ENCODE peak calls at places on chromosomes 12 and 14, in four cellular contexts. Q is K562, C is GM12878, T is HepG2. W is an unnamed sample.

GRCh38 chr12:42143401-42144173 is 1.1 kb downstream of the GXYLT1 start:
- DNase-seq in Q (no peak), T (no peak), C (no peak), W (no peak)

GRCh38 chr14:99733551-99734405 is 49.7 kb downstream of the CYP46A1 start:
- DNase-seq in C (no peak), Q (no peak), T (no peak), W (peak; percentile 10)

GRCh38 chr14:22375321-22375930 is 213.6 kb downstream of the DAD1 start:
- DNase-seq in T (peak; percentile 79), C (no peak), Q (peak; percentile 16), W (no peak)

GRCh38 chr12:122951979-122952892 is 14.0 kb downstream of the ABCB9 start:
- DNase-seq in Q (no peak), T (peak; percentile 59), C (no peak), W (peak; percentile 75)

GRCh38 chr14:105987563-105987962 is 461.2 kb downstream of the TMEM121 start:
- DNase-seq in Q (no peak), C (no peak), T (no peak), W (no peak)

GRCh38 chr12:56630180-56630632 is at the start of gene BAZ2A:
- DNase-seq in C (no peak), Q (peak; percentile 90), T (peak; percentile 64), W (peak; percentile 94)

GRCh38 chr14:105141486-105142281 is 26.9 kb downstream of the JAG2 start:
- DNase-seq in C (no peak), T (no peak), Q (no peak), W (peak; percentile 5)

GRCh38 chr14:69105326-69105725 is 47.6 kb downstream of the DCAF5 start:
- DNase-seq in C (no peak), T (no peak), Q (no peak), W (no peak)

GRCh38 chr12:80702889-80703605 is 4.4 kb upstream of the MYF6 start:
- DNase-seq in C (peak; percentile 23), Q (no peak), T (peak; percentile 5), W (no peak)

GRCh38 chr12:124347805-124348658 is 53.1 kb downstream of the RFLNA start:
- DNase-seq in T (peak; percentile 27), C (no peak), Q (peak; percentile 48), W (peak; percentile 29)

GRCh38 chr14:65476290-65476941 is 63.9 kb downstream of the FUT8 start:
- DNase-seq in T (no peak), C (peak; percentile 51), Q (no peak), W (no peak)

GRCh38 chr12:2825133-2825532 is 9.7 kb downstream of the NRIP2 start:
- DNase-seq in Q (no peak), T (no peak), C (no peak), W (no peak)

GRCh38 chr14:20262642-20263128 is 23.6 kb downstream of the OR11H4 start:
- DNase-seq in C (peak; percentile 43), Q (peak; percentile 6), T (no peak), W (no peak)
- TF ChIP-seq CBFB in C (no peak), Q (no peak), T (no peak), W (no peak)

DNA sequence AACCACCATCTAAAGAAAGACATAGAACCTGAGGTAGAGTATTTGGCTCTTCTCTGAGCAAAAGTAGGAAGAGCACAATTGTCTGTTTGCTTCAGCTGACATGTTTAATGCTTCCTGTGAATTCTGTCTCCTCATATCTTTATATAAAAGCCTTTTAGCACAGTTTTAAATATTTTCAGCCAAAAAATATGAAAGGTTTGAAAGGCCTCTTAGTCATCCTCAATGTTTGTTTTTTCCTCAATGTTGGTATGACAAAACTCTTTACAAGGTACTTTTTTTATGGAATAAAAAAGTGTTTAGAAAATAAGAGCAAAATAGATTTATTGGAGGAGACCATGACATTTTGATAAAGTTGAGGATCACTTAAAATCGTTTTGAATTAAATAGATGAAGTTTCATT is 360.9 kb downstream of the NAV3 start:
- DNase-seq in Q (no peak), C (no peak), T (no peak), W (no peak)
- TF ChIP-seq CREM in Q (no peak), C (no peak), T (no peak), W (no peak)

DNA sequence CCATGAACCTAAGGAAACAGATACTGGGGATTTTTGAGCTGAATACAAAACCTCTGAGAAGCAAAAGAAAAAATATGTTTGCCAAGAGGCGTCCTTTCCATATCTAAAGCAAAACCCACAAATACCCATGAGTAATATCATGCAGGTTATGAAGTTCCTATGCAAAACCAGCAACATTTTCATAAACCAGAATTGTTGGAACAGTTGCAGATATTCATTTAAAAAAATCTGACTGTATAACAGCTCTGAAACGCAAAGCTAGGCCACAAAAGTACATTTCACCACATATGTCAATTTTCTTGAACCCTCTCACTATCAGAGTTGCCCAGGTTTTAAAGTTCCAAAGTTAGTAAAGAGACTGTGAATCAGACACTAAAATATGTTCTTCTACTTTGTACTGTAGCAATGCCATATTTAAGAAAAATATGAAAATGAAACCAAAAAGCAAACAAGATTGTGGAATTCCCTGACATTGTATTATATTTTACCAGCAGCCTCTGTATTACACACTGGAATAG is 33.8 kb upstream of the HIF1A start:
- DNase-seq in Q (no peak), T (no peak), C (peak; percentile 69), W (no peak)
- TF ChIP-seq CBFB in Q (no peak), T (no peak), C (peak; percentile 59), W (no peak)

DNA sequence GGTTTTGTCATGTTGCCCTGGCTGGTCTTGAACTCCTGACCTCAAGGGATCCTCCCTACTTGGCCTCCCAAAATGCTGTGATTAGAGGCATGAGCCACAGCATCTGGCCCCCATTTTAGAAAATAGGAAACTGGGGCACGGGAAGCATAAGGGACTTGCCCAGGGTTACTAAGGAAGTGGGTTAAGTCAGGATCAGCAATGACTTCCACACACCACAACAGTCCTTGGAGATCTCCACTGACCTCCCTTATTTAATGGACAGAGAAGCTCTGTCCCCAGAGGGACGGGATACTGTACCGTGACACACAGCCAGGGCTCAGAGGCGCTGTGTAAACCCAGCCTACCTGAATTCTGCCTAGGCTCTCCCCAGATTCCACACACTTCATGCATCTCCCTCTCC is 21.1 kb downstream of the SERPINA1 start:
- DNase-seq in C (no peak), Q (no peak), T (no peak), W (no peak)
- TF ChIP-seq CREM in C (no peak), Q (no peak), T (no peak), W (no peak)

GRCh38 chr12:93753285-93753684 is 76.1 kb downstream of the CRADD start:
- DNase-seq in Q (no peak), T (no peak), C (no peak), W (no peak)
- TF ChIP-seq CBFB in Q (no peak), T (no peak), C (no peak), W (no peak)

GRCh38 chr14:25006031-25006430 is 43.9 kb downstream of the STXBP6 start:
- DNase-seq in Q (no peak), C (no peak), T (no peak), W (no peak)

GRCh38 chr14:25009891-25010290 is 40.1 kb downstream of the STXBP6 start:
- DNase-seq in T (peak; percentile 70), C (no peak), Q (no peak), W (no peak)

GRCh38 chr14:25004389-25004809 is 45.5 kb downstream of the STXBP6 start:
- DNase-seq in C (no peak), T (peak; percentile 65), Q (no peak), W (no peak)

GRCh38 chr14:25007832-25008231 is 42.1 kb downstream of the STXBP6 start:
- DNase-seq in T (no peak), C (no peak), Q (no peak), W (no peak)

GRCh38 chr14:25006961-25007795 is 42.8 kb downstream of the STXBP6 start:
- DNase-seq in Q (no peak), T (peak; percentile 70), C (no peak), W (no peak)
- TF ChIP-seq CREM in Q (peak; percentile 40), T (no peak), C (no peak), W (no peak)

GRCh38 chr12:50620975-50621360 is 116.2 kb downstream of the DIP2B start:
- DNase-seq in Q (no peak), C (no peak), T (no peak), W (no peak)

GRCh38 chr12:50621435-50622304 is 116.9 kb downstream of the DIP2B start:
- DNase-seq in Q (no peak), C (no peak), T (no peak), W (no peak)

GRCh38 chr12:50626026-50626425 is 121.2 kb downstream of the DIP2B start:
- DNase-seq in C (no peak), Q (no peak), T (no peak), W (no peak)

GRCh38 chr12:50627491-50627890 is 122.7 kb downstream of the DIP2B start:
- DNase-seq in Q (no peak), T (no peak), C (no peak), W (no peak)

DNA sequence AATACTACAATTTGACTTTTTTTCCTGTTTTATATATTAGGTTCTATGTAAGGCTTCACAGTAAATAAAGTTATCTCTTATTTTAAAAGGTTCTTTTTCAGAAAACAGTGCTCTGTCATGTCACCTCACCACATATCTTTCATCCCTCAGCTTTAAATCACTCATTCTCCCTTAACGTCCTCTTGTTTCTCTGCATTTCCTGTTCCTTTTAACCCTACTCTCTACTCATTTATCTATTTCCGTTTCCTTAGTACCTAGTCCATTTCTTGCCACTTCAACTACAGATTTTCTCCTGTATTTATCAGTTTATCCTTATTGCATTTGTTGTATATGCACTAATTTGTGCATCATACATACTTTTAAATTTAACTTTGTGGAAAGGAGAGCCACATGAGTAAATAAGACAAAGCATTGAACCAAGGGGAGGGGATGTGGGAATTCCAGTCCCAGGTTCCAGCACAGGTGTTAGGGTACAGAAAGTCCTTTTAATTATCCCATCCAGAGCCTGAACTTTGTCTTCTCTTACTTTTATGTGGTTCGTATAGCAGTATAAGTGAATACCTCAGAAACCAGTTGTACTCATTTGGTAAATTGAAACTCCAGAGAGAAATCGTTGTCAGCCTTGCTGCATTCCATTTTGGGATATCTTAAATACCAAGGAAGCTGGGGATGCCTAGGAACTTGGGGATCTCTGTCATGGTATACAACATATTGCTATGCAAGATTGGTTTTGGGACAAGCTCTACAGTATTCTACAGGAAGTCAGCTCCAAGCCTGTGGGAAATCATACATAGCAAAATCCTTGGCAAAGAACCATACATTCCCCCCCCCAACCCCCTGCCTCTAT is 120.5 kb downstream of the DIP2B start:
- DNase-seq in Q (no peak), C (no peak), T (no peak), W (no peak)
- TF ChIP-seq CBFB in Q (no peak), C (no peak), T (no peak), W (no peak)

DNA sequence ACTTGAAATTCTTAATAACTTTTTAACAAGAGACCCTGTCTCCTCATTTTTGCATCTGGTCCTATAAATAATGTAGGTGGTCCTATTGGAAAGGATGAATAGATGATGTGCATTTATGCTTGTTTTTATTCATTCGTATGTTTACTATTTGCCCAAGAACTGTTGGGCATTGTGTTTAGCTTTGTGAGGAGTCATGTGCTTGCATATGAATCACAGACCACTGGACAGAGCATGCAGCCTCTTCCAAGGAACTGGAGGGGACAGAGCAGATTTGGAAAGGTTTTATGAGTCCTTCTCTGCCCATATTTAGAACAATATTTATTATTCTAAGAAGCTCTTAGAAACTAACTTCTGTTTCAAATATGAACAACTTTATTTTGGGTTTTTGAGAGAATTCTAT is 414.0 kb downstream of the SOX5 start:
- DNase-seq in T (no peak), Q (no peak), C (no peak), W (no peak)
- TF ChIP-seq CREM in T (no peak), Q (no peak), C (no peak), W (no peak)

DNA sequence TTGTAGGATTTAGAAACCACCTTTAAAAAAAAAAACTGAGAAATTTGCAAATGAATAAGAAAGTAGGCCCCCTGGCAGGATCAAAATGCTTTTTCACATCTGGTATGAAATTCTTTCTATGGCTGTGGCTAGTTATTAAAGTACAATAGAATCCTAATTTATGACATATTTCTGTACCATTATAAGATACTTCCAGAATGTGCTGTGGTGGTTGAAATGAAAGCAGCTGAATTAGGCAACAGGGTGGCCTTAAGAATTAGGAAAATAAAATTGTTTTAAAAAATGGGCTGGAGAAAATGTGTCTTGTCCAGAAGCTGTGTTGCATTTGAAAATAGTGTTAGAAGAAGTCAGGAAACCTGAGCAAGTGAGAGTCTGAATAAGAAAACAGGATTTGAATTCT is 85.9 kb upstream of the PDE3A start:
- DNase-seq in Q (no peak), T (no peak), C (no peak), W (no peak)
- TF ChIP-seq CBFB in Q (no peak), T (no peak), C (no peak), W (no peak)

W was measured in WTC11.